ENCODE peak calls at places on chromosomes 6 and 20, in four cellular contexts. W is WTC11, Z is H1, Y is SK-N-SH. S is an unnamed sample.

GRCh38 chr6:11207199-11207968 is 25.1 kb downstream of the NEDD9 start:
- DNase-seq in Y (no peak), Z (no peak), W (no peak), S (no peak)

GRCh38 chr20:53215166-53215565 is 243.0 kb downstream of the TSHZ2 start:
- DNase-seq in Z (no peak), W (no peak), Y (no peak), S (no peak)

GRCh38 chr20:3483784-3484183 is 13.0 kb downstream of the ATRN start:
- DNase-seq in Z (no peak), Y (no peak), W (no peak), S (no peak)

GRCh38 chr6:52317841-52318581 is 33.5 kb upstream of the MCM3 start:
- DNase-seq in Z (no peak), Y (no peak), W (no peak), S (no peak)

GRCh38 chr20:13147071-13147961 is 73.8 kb upstream of the ISM1 start:
- DNase-seq in W (no peak), Z (no peak), Y (no peak), S (no peak)

GRCh38 chr20:25283221-25283951 is 35.5 kb downstream of the PYGB start:
- DNase-seq in Y (no peak), Z (no peak), W (peak), S (no peak)

GRCh38 chr20:10806539-10806938 is 132.7 kb upstream of the JAG1 start:
- DNase-seq in W (no peak), Z (no peak), Y (no peak), S (no peak)

GRCh38 chr6:167709196-167709595 is 117.5 kb upstream of the AFDN start:
- DNase-seq in Z (no peak), W (no peak), Y (peak), S (no peak)

GRCh38 chr6:27553123-27553904 is 80.4 kb upstream of the ZNF184 start:
- DNase-seq in Z (peak), Y (no peak), W (peak), S (peak)

GRCh38 chr6:27558028-27558724 is 85.3 kb upstream of the ZNF184 start:
- DNase-seq in Y (no peak), W (no peak), Z (no peak), S (no peak)

GRCh38 chr6:27551607-27552006 is 78.7 kb upstream of the ZNF184 start:
- DNase-seq in W (no peak), Z (no peak), Y (no peak), S (no peak)

GRCh38 chr6:27562027-27562410 is 89.1 kb upstream of the ZNF184 start:
- DNase-seq in Z (no peak), Y (no peak), W (peak), S (no peak)

DNA sequence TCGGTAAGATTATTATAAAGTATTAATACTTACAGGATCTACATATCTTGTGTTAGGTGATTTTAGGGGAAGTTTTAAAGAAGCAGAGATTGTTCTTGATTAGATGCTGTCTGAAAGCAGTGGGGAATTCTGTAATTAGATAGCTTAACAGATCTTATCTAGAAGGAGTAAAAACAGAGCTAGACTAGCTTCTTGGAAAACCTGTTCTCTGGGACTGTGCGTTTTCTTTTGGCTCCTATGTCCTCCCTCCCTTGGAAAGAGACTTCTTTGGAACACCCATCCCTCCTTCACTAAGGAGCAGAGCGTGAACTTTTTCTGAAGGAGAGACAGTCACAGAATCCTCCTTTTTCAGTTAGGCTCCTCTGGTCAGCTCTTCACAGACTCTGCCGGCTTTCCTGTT is 83.5 kb upstream of the ZNF184 start:
- DNase-seq in Y (no peak), Z (no peak), W (no peak), S (no peak)
- TF ChIP-seq TEAD4 in Y (no peak), Z (no peak), W (no peak), S (no peak)

GRCh38 chr6:81763968-81764367 is 11.5 kb upstream of the TENT5A start:
- DNase-seq in Z (no peak), Y (no peak), W (no peak), S (no peak)

GRCh38 chr6:81759782-81760181 is 7.3 kb upstream of the TENT5A start:
- DNase-seq in W (no peak), Z (no peak), Y (no peak), S (no peak)

GRCh38 chr6:81763051-81763450 is 10.6 kb upstream of the TENT5A start:
- DNase-seq in Y (no peak), W (no peak), Z (no peak), S (no peak)

GRCh38 chr6:81761197-81761596 is 8.7 kb upstream of the TENT5A start:
- DNase-seq in Z (no peak), Y (no peak), W (no peak), S (no peak)

GRCh38 chr6:81762132-81762531 is 9.7 kb upstream of the TENT5A start:
- DNase-seq in Y (peak), W (no peak), Z (no peak), S (no peak)
- TF ChIP-seq TEAD4 in Y (no peak), W (no peak), Z (no peak), S (no peak)

GRCh38 chr6:139738801-139739490 is 364.5 kb upstream of the CITED2 start:
- DNase-seq in W (no peak), Y (no peak), Z (no peak), S (no peak)

GRCh38 chr6:139744891-139745290 is 370.4 kb upstream of the CITED2 start:
- DNase-seq in Z (no peak), Y (no peak), W (no peak), S (no peak)

GRCh38 chr6:139744038-139744437 is 369.6 kb upstream of the CITED2 start:
- DNase-seq in Z (no peak), W (no peak), Y (no peak), S (no peak)

GRCh38 chr6:139743629-139744028 is 369.2 kb upstream of the CITED2 start:
- DNase-seq in Y (no peak), W (no peak), Z (no peak), S (no peak)

GRCh38 chr6:139742671-139743070 is 368.2 kb upstream of the CITED2 start:
- DNase-seq in Z (no peak), Y (no peak), W (no peak), S (no peak)
- TF ChIP-seq TEAD4 in Z (no peak), Y (no peak), W (no peak), S (no peak)

DNA sequence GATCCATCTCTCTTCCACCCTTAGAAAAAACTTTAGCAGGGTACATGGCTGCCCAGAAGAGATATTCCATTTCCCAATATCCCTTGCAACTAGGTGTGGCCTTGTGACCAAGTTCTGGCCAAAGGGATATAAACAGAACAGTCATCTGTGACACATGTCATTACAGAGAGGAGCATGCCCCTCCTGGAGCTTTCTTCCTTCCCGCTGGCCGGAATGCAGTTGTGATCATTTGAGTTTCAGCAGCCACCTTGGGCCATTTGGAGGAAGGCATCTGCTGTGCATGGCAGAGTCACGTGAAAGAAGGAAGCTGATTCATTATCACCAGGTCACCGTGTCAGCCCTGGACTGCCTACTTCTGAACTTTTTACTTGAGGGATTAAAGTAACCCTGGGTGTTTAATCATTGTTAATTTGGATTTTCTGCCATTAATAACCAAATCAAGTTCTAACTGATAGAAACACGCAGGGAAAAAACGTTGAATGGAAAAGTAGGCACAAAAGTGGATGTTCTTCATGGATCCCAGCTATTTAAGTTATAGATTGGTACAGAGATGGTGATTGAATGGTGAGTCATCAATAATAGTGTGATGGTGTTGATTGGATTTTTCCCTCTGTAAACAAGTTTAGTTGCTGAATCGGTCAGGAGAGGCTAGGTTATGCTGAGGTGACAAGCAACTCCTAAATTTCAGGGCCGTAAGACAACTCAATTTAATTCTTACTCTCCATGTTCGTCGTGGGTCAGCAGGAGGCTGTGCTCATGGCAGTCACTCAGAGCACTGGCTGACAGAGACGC is 80.7 kb upstream of the CCDC167 start:
- DNase-seq in Y (no peak), Z (no peak), W (no peak), S (no peak)
- TF ChIP-seq TEAD4 in Y (no peak), Z (no peak), W (no peak), S (no peak)

GRCh38 chr6:110874880-110875547 is 429 bp downstream of the AMD1 start:
- DNase-seq in Y (peak), W (no peak), Z (no peak), S (no peak)
- TF ChIP-seq TEAD4 in Y (no peak), W (peak), Z (no peak), S (no peak)

DNA sequence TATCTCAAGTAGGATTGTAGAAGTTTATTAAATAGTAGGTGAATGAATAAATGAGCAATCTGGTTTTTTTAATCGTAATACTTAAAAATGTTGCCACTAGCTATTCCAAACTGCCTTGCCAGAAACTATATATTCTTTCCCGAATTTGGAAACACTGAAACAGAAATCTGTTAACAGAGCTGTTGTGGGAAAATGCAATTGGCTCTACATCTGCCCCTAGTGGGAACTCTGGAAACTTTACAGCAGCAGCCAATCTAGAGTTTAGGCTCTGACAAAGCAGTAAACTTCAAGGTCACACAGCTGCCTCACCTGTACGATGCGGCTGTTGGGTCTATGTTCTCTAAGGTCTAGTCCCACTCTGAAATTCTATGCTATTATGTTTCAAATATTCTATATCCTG is 41.7 kb downstream of the SYNE1 start:
- DNase-seq in Z (no peak), W (no peak), Y (no peak), S (no peak)
- TF ChIP-seq TEAD4 in Z (no peak), W (no peak), Y (no peak), S (no peak)

GRCh38 chr6:106870824-106871300 is 103.7 kb downstream of the CD24 start:
- DNase-seq in W (no peak), Z (no peak), Y (no peak), S (no peak)
- TF ChIP-seq TEAD4 in W (no peak), Z (no peak), Y (no peak), S (no peak)